ENCODE peak calls at places on chromosomes 4 and X, in six cellular contexts. I, E, Y, A, N and W are unnamed samples.

GRCh38 chrX:12489341-12489740 is 301.9 kb upstream of the PRPS2 start:
- DNase-seq in I (no peak), E (no peak), Y (no peak), A (no peak), N (no peak), W (no peak)

GRCh38 chr4:84965558-84966381 is 720 bp downstream of the WDFY3 start:
- DNase-seq in I (peak; percentile 39), E (no peak), Y (peak; percentile 86), A (peak; percentile 41), N (no peak), W (peak; percentile 24)

GRCh38 chr4:184165291-184165690 is 52.4 kb downstream of the ENPP6 start:
- DNase-seq in I (peak; percentile 6), E (no peak), Y (no peak), A (no peak), N (no peak), W (no peak)

GRCh38 chrX:69503835-69504625 is at the start of gene NALF2:
- DNase-seq in I (peak; percentile 45), E (peak; percentile 7), Y (peak; percentile 83), A (peak; percentile 70), N (no peak), W (peak; percentile 51)

GRCh38 chrX:11429543-11430085 is 136.4 kb downstream of the AMELX start:
- DNase-seq in I (peak; percentile 9), E (no peak), Y (no peak), A (no peak), N (no peak), W (no peak)

GRCh38 chr4:3197366-3198105 is 51.4 kb upstream of the MSANTD1 start:
- DNase-seq in I (no peak), E (no peak), Y (no peak), A (no peak), N (no peak), W (no peak)

GRCh38 chr4:142427456-142427855 is 418.6 kb downstream of the INPP4B start:
- DNase-seq in I (no peak), E (no peak), Y (no peak), A (no peak), N (no peak), W (no peak)

GRCh38 chrX:44744828-44745227 is 99.0 kb upstream of the DUSP21 start:
- DNase-seq in I (no peak), E (no peak), Y (no peak), A (no peak), N (no peak), W (no peak)

GRCh38 chr4:1959104-1959384 is 49.7 kb downstream of the NELFA start:
- DNase-seq in I (peak; percentile 12), E (no peak), Y (no peak), A (no peak), N (no peak), W (no peak)

GRCh38 chr4:108170729-108171540 is 2.2 kb upstream of the LEF1 start:
- DNase-seq in I (no peak), E (no peak), Y (no peak), A (no peak), N (no peak), W (no peak)